ENCODE peak calls at places on chromosome 11, in five cellular contexts. B, V, Z, L and H are unnamed samples.

GRCh38 chr11:130858215-130858614 is 58.1 kb downstream of the SNX19 start:
- DNase-seq in Z (peak), V (no peak), L (no peak), B (no peak), H (no peak)

GRCh38 chr11:58394195-58394594 is 12.5 kb downstream of the OR5B3 start:
- DNase-seq in V (peak), B (peak), Z (no peak), L (peak), H (no peak)

GRCh38 chr11:9459573-9460321 is 1.1 kb upstream of the ZNF143 start:
- DNase-seq in Z (peak), L (peak), B (no peak), V (peak), H (no peak)

GRCh38 chr11:73140213-73141030 is 1.7 kb downstream of the FCHSD2 start:
- DNase-seq in Z (peak), V (peak), B (no peak), L (peak), H (no peak)

GRCh38 chr11:70463478-70464255 is 65.3 kb downstream of the CTTN start:
- DNase-seq in L (no peak), Z (no peak), V (no peak), B (no peak), H (no peak)

GRCh38 chr11:63738720-63739360 is 29.7 kb downstream of the ZFTA start:
- DNase-seq in L (peak), B (peak), V (peak), Z (peak), H (peak)

GRCh38 chr11:77170107-77170506 is 42.1 kb downstream of the MYO7A start:
- DNase-seq in Z (no peak), L (no peak), B (peak), V (no peak), H (no peak)

GRCh38 chr11:63491614-63492372 is 826 bp upstream of the PLAAT5 start:
- DNase-seq in B (no peak), Z (no peak), V (peak), L (peak), H (no peak)

GRCh38 chr11:94193288-94193687 is 64.6 kb downstream of the PANX1 start:
- DNase-seq in Z (peak), L (peak), B (peak), V (no peak), H (no peak)

GRCh38 chr11:57479925-57480324 is 19.6 kb downstream of the RTN4RL2 start:
- DNase-seq in B (no peak), Z (no peak), V (no peak), L (no peak), H (no peak)

GRCh38 chr11:11816511-11817319 is 25.1 kb upstream of the USP47 start:
- DNase-seq in B (no peak), V (peak), L (peak), Z (no peak), H (no peak)

GRCh38 chr11:71447791-71448256 is 369 bp downstream of the DHCR7 start:
- DNase-seq in Z (no peak), B (peak), L (peak), V (no peak), H (peak)

GRCh38 chr11:68524213-68524612 is 63.7 kb downstream of the PPP6R3 start:
- DNase-seq in L (peak), B (no peak), Z (no peak), V (peak), H (no peak)

GRCh38 chr11:3840870-3841425 is at the start of gene RHOG:
- DNase-seq in L (peak), B (peak), V (peak), Z (peak), H (no peak)

GRCh38 chr11:19218801-19219460 is 17.1 kb upstream of the CSRP3 start:
- DNase-seq in Z (no peak), B (no peak), V (no peak), L (peak), H (no peak)

GRCh38 chr11:112161012-112161411 is 2.9 kb downstream of the IL18 start:
- DNase-seq in L (peak), B (no peak), Z (no peak), V (peak), H (no peak)

GRCh38 chr11:72075756-72076155 is 4.6 kb downstream of the NUMA1 start:
- DNase-seq in L (no peak), B (no peak), V (no peak), Z (no peak), H (no peak)

GRCh38 chr11:77278595-77279506 is 22.6 kb downstream of the GDPD4 start:
- DNase-seq in Z (no peak), B (no peak), V (peak), L (no peak), H (no peak)

GRCh38 chr11:63448646-63449045 is 42.3 kb downstream of the PLAAT5 start:
- DNase-seq in Z (no peak), V (no peak), B (no peak), L (no peak), H (no peak)

GRCh38 chr11:37788141-37788877 is 1190.3 kb upstream of the RAG2 start:
- DNase-seq in V (peak), Z (peak), L (peak), B (no peak), H (no peak)

GRCh38 chr11:16612801-16613400 is 125.5 kb upstream of the C11orf58 start:
- DNase-seq in V (no peak), L (no peak), B (no peak), Z (no peak), H (no peak)

GRCh38 chr11:27395556-27396258 is 32.7 kb upstream of the CCDC34 start:
- DNase-seq in V (peak), B (peak), L (peak), Z (peak), H (no peak)

GRCh38 chr11:20131744-20132666 is 28.3 kb downstream of the DBX1 start:
- DNase-seq in B (peak), Z (peak), V (peak), L (peak), H (peak)

GRCh38 chr11:73428227-73428626 is 52.0 kb downstream of the RELT start:
- DNase-seq in V (no peak), Z (no peak), L (no peak), B (no peak), H (no peak)

GRCh38 chr11:95925011-95925410 is 1.1 kb upstream of the MTMR2 start:
- DNase-seq in Z (peak), B (peak), L (peak), V (peak), H (no peak)

GRCh38 chr11:2290351-2290841 is 11.3 kb downstream of the C11orf21 start:
- DNase-seq in V (no peak), L (no peak), B (no peak), Z (peak), H (peak)

GRCh38 chr11:130162733-130163132 is 3.2 kb downstream of the ST14 start:
- DNase-seq in V (peak), B (no peak), L (peak), Z (no peak), H (no peak)

GRCh38 chr11:48669146-48669545 is 180.6 kb downstream of the OR4A47 start:
- DNase-seq in L (no peak), Z (no peak), B (no peak), V (no peak), H (no peak)

GRCh38 chr11:117649656-117650055 is 147.4 kb downstream of the DSCAML1 start:
- DNase-seq in V (no peak), B (no peak), Z (no peak), L (no peak), H (no peak)

GRCh38 chr11:803770-804598 is 1.0 kb downstream of the PIDD1 start:
- DNase-seq in L (no peak), V (no peak), Z (no peak), B (no peak), H (no peak)

GRCh38 chr11:832529-833113 is at the start of gene CD151:
- DNase-seq in V (peak), L (peak), B (peak), Z (peak), H (no peak)

GRCh38 chr11:105139669-105140068 is at the start of gene CARD18:
- DNase-seq in B (no peak), Z (no peak), V (no peak), L (no peak), H (no peak)

GRCh38 chr11:75524576-75525432 is 937 bp downstream of the GDPD5 start:
- DNase-seq in B (no peak), V (no peak), L (peak), Z (no peak), H (peak)

DNA sequence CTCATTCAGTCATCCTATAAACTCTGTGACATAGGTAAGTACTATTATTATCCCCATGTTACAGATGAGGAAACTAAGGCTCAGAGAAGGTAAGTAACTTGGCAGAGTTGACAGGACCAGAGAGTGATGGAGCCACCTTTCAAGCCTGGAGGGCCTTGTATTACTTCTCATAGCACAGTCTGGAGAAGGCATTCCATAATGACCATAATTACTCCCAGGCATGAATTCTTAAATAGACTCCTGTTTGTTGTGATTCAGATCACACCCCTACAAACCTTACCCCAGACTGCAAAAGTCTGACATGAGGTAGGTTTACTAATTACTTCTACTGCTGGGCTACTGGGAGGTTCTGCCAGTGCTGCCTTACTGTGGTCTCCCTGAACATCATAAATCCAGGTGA is 77.0 kb downstream of the CD44 start:
- DNase-seq in V (no peak), L (no peak), Z (no peak), B (no peak), H (no peak)
- TF ChIP-seq CTCF in V (no peak), L (no peak), Z (no peak), B (no peak), H (no peak)

GRCh38 chr11:79165908-79166307 is 274.9 kb downstream of the TENM4 start:
- DNase-seq in L (no peak), V (no peak), B (no peak), Z (no peak), H (no peak)

GRCh38 chr11:79157738-79158137 is 283.1 kb downstream of the TENM4 start:
- DNase-seq in V (no peak), B (no peak), Z (no peak), L (no peak), H (no peak)

GRCh38 chr11:79156031-79156430 is 284.8 kb downstream of the TENM4 start:
- DNase-seq in Z (no peak), V (no peak), B (no peak), L (no peak), H (no peak)

GRCh38 chr11:79159657-79160450 is 281.0 kb downstream of the TENM4 start:
- DNase-seq in B (no peak), L (no peak), V (peak), Z (no peak), H (no peak)

GRCh38 chr11:79160786-79161403 is 279.9 kb downstream of the TENM4 start:
- DNase-seq in V (no peak), L (peak), B (no peak), Z (no peak), H (no peak)
- TF ChIP-seq CTCF in V (no peak), L (peak), B (no peak), Z (no peak), H (no peak)

GRCh38 chr11:66546368-66546965 is at the start of gene ACTN3:
- DNase-seq in Z (peak), V (peak), L (peak), B (no peak), H (no peak)

GRCh38 chr11:66545701-66546367 is at the start of gene ZDHHC24:
- DNase-seq in L (peak), Z (peak), B (peak), V (peak), H (peak)

GRCh38 chr11:66542362-66542761 is 3.5 kb downstream of the ZDHHC24 start:
- DNase-seq in B (no peak), V (no peak), L (peak), Z (no peak), H (no peak)

GRCh38 chr11:66541892-66542291 is 4.0 kb downstream of the ZDHHC24 start:
- DNase-seq in Z (no peak), V (no peak), L (no peak), B (no peak), H (no peak)

DNA sequence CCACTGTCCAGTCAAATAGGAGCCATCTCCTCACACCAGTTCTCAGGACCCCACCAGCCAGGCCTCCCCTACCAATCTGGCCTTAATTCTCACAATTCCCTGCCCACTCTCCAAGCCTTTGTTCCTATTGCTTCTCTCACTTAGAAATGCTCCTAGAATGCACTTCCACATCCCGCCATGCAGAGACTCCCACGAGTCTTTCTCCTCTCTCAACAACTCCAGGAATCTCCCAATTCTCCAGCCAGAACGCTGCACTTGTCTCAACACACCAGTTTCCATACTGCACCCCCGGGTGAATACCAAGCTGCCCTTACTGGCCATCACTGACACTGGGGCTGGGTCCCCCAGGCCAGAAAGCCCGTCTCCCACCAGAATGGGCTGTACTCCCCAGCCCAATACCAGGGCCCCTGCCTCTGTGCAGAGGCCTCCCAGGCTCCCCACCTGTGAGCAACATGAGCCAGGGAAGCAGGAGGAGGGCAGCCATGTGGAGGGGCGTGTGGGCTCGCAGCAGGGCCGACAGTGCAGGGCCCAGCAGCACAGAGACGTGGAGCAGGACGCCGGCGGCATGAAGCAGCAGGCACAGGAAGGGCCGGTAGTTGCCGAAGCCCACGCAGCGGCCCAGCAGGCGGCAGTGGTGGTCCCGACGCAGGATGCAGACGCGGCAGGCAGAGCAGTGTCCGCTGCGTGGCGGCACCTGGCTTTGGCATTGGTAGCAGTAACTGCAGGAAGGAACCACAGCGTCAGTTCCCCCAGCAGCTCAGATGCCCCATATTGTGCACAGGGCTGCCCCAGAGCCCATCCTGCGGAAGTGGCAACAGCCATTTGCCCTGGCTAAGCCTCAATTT is 2.4 kb downstream of the ZDHHC24 start:
- DNase-seq in B (no peak), Z (no peak), L (peak), V (peak), H (peak)
- TF ChIP-seq CTCF in B (no peak), Z (no peak), L (peak), V (peak), H (peak)

GRCh38 chr11:32331098-32331497 is 104.2 kb downstream of the WT1 start:
- DNase-seq in L (peak), V (peak), Z (no peak), B (no peak), H (no peak)

GRCh38 chr11:32331792-32332191 is 103.5 kb downstream of the WT1 start:
- DNase-seq in L (no peak), Z (no peak), V (no peak), B (no peak), H (no peak)

GRCh38 chr11:32332990-32333334 is 102.4 kb downstream of the WT1 start:
- DNase-seq in Z (no peak), V (no peak), L (no peak), B (no peak), H (no peak)

GRCh38 chr11:32333335-32333991 is 101.9 kb downstream of the WT1 start:
- DNase-seq in Z (peak), L (peak), V (peak), B (no peak), H (no peak)

GRCh38 chr11:32334822-32335221 is 100.5 kb downstream of the WT1 start:
- DNase-seq in L (no peak), B (no peak), Z (peak), V (no peak), H (no peak)
- TF ChIP-seq CTCF in L (peak), B (peak), Z (peak), V (peak), H (no peak)

GRCh38 chr11:120230433-120231071 is 9.4 kb upstream of the POU2F3 start:
- DNase-seq in L (no peak), Z (no peak), B (no peak), V (no peak), H (no peak)

GRCh38 chr11:120229451-120230424 is 10.2 kb upstream of the POU2F3 start:
- DNase-seq in L (no peak), B (no peak), V (peak), Z (peak), H (no peak)

GRCh38 chr11:120228794-120229384 is 11.1 kb upstream of the POU2F3 start:
- DNase-seq in L (no peak), V (no peak), B (no peak), Z (no peak), H (no peak)

GRCh38 chr11:120233207-120233803 is 6.6 kb upstream of the POU2F3 start:
- DNase-seq in L (no peak), V (no peak), B (no peak), Z (no peak), H (no peak)

DNA sequence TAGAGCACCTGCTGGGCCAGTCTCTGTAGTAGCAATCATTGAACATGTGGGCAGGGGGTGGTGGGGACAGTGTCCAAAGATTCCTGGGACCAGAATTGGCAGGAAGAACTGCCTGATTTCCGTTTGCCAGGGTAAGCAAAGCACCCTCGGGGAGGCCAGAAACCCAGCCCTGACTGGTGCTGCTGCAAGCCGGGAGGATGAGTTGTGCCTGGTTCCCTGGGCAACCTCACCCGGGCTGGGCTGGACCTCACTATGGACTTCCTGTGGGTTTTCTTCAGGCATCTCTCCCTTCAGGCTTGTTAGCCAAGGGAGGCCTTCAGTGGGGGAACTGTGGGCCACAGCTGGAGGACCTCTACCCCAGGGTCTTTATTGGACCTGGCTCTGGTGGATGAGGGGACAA is 8.0 kb upstream of the POU2F3 start:
- DNase-seq in L (no peak), V (no peak), B (no peak), Z (no peak), H (no peak)
- TF ChIP-seq CTCF in L (no peak), V (no peak), B (no peak), Z (no peak), H (no peak)

DNA sequence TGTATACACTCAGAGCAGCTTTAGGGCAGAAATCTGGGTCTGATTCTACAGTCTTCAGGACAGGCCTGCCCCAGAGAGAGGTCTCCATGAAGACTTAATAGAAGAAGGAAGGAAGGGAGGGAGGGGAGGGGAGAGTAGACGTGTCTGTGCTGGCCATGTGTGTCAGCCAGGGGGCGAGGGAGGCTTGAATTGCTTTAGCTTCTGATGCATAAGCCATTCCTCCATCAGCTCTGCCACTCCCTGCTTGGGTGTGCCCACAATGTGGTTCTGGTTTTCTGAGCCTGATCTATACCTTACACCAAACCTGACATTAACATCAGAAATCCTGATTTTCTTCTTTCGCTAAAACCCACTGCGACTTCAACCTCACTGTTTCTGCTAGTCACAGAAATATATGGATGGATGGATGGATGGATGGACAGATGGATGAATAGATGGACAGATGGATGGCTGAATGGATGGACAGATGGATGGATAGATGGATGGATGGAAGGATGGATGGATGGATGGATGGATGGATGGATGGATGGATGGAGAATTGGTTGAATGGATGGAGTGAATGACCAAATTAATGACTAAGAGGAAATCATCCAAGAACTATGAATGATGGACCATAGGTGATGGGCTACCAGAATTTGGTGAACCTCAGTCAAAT is 56.5 kb upstream of the PRDM11 start:
- DNase-seq in V (peak), L (peak), Z (peak), B (no peak), H (no peak)
- TF ChIP-seq CTCF in V (peak), L (peak), Z (no peak), B (no peak), H (no peak)

GRCh38 chr11:43988040-43988793 is 45.8 kb downstream of the C11orf96 start:
- DNase-seq in Z (no peak), V (peak), B (no peak), L (peak), H (no peak)
- TF ChIP-seq CTCF in Z (no peak), V (peak), B (peak), L (peak), H (no peak)

GRCh38 chr11:120137611-120138521 is at the start of gene TRIM29:
- DNase-seq in L (no peak), V (no peak), Z (no peak), B (peak), H (peak)
- TF ChIP-seq CTCF in L (no peak), V (no peak), Z (no peak), B (peak), H (no peak)

GRCh38 chr11:93131709-93132108 is 66.1 kb downstream of the SLC36A4 start:
- DNase-seq in Z (peak), L (no peak), B (no peak), V (no peak), H (no peak)
- TF ChIP-seq CTCF in Z (no peak), L (no peak), B (no peak), V (peak), H (no peak)